ENCODE peak calls at places on chromosomes 7 and 10, in five cellular contexts. B, I, A, Q and F are unnamed samples.

GRCh38 chr7:157890921-157891401 is 554.2 kb downstream of the DNAJB6 start:
- DNase-seq in A (no peak), I (no peak), B (no peak), Q (no peak), F (no peak)

GRCh38 chr10:124346831-124347230 is 71.9 kb downstream of the OAT start:
- DNase-seq in Q (no peak), B (no peak), I (no peak), A (no peak), F (no peak)

GRCh38 chr10:130857631-130858295 is 453.8 kb downstream of the TCERG1L start:
- DNase-seq in Q (no peak), B (no peak), A (no peak), I (no peak), F (no peak)

GRCh38 chr10:103936022-103936421 is 18.0 kb upstream of the STN1 start:
- DNase-seq in I (no peak), B (no peak), A (no peak), Q (no peak), F (no peak)

GRCh38 chr7:90726623-90727022 is 130.5 kb downstream of the CDK14 start:
- DNase-seq in A (no peak), B (no peak), Q (no peak), I (peak; percentile 47), F (no peak)

GRCh38 chr7:130458256-130458655 is 17.4 kb upstream of the CEP41 start:
- DNase-seq in I (no peak), Q (no peak), B (no peak), A (peak; percentile 31), F (no peak)

GRCh38 chr10:93907049-93907448 is 13.3 kb downstream of the SLC35G1 start:
- DNase-seq in I (no peak), B (no peak), Q (no peak), A (no peak), F (no peak)

GRCh38 chr7:55193245-55193644 is 171.9 kb upstream of the LANCL2 start:
- DNase-seq in Q (no peak), I (no peak), A (no peak), B (no peak), F (no peak)

GRCh38 chr7:7664344-7664743 is 23.8 kb downstream of the UMAD1 start:
- DNase-seq in A (no peak), I (no peak), B (no peak), Q (no peak), F (no peak)

GRCh38 chr10:103512591-103513382 is 19.3 kb downstream of the NEURL1 start:
- DNase-seq in B (no peak), I (no peak), A (no peak), Q (no peak), F (no peak)

GRCh38 chr7:28298870-28299484 is 113.3 kb upstream of the CREB5 start:
- DNase-seq in A (no peak), Q (no peak), B (peak; percentile 52), I (peak; percentile 85), F (no peak)
- TF ChIP-seq CTCF in A (no peak), Q (peak; percentile 65), B (peak; percentile 69), I (peak; percentile 82), F (peak; percentile 37)

DNA sequence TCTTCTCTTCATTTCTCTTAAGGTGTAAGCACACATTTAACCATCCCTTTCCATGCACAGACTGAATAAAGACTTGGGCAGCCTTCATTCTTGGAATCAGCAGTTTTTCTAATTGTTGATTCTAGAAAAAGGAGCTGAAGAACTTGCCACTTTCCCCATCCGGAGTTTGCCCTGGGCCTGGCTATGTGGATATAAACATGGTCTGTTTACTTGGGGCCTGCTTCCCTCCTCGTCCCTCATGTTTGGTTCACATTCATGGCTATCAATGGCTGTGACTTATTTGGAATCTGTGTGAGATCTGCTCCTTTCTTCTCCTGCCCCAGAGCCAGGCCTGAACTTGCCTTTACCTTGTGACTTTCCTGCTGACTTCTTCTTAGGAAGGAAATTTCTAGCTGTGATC is 199.3 kb downstream of the LRMDA start:
- DNase-seq in A (no peak), Q (no peak), I (no peak), B (no peak), F (no peak)
- H3K4me3 ChIP-seq in A (no peak overlapping the region), Q (no peak overlapping the region), I (no peak overlapping the region), B (no peak overlapping the region), F (no peak overlapping the region)

GRCh38 chr7:5598769-5599371 is 175.2 kb upstream of the TNRC18 start:
- DNase-seq in A (no peak), B (no peak), Q (no peak), I (no peak), F (no peak)

GRCh38 chr7:5602734-5603133 is 178.7 kb downstream of the RNF216 start:
- DNase-seq in Q (no peak), A (no peak), B (no peak), I (no peak), F (no peak)

GRCh38 chr7:5599543-5600200 is 176.0 kb upstream of the TNRC18 start:
- DNase-seq in Q (no peak), I (no peak), B (no peak), A (no peak), F (no peak)

GRCh38 chr7:5606235-5606634 is 175.2 kb downstream of the RNF216 start:
- DNase-seq in B (no peak), Q (no peak), I (no peak), A (no peak), F (no peak)

GRCh38 chr7:5603193-5604140 is 178.0 kb downstream of the RNF216 start:
- DNase-seq in A (no peak), B (no peak), Q (no peak), I (no peak), F (no peak)
- TF ChIP-seq CTCF in A (no peak), B (no peak), Q (no peak), I (no peak), F (no peak)

GRCh38 chr7:88915615-88916014 is 120.1 kb upstream of the TEX47 start:
- DNase-seq in Q (no peak), B (no peak), A (no peak), I (no peak), F (no peak)
- H3K4me3 ChIP-seq in Q (no peak overlapping the region), B (no peak overlapping the region), A (no peak overlapping the region), I (no peak overlapping the region), F (no peak overlapping the region)